ENCODE peak calls at places on chromosome 22, in five cellular contexts. F is activated CD4-positive, alpha-beta T cell treated with anti-CD3 and anti-CD28 coated beads, Interleukin-2, amount 50 U/mL, for 24 hours; H is spleen; X is nephron progenitor cell; C is NCI-H446 treated with DMSO at 0.1 percent for 48 hours. J is an unnamed sample.

GRCh38 chr22:35630387-35630793 is 13.3 kb upstream of the MB start:
- DNase-seq in F (no peak), H (peak), X (no peak), C (no peak), J (no peak)

GRCh38 chr22:42855726-42856125 is 1.3 kb downstream of the ARFGAP3 start:
- DNase-seq in F (no peak), H (peak), X (no peak), C (no peak), J (no peak)

GRCh38 chr22:27041745-27042144 is 384.4 kb downstream of the MIAT start:
- DNase-seq in F (no peak), H (no peak), X (peak), C (no peak), J (no peak)

GRCh38 chr22:41285441-41285819 is 557 bp downstream of the RANGAP1 start:
- DNase-seq in F (peak), H (peak), X (peak), C (no peak), J (peak)

GRCh38 chr22:49371325-49372110 is 456.2 kb downstream of the BRD1 start:
- DNase-seq in F (no peak), H (peak), X (no peak), C (no peak), J (no peak)

GRCh38 chr22:45103756-45104155 is 60.0 kb upstream of the NUP50 start:
- DNase-seq in F (no peak), H (no peak), X (no peak), C (no peak), J (no peak)

GRCh38 chr22:23402275-23403151 is 177.6 kb downstream of the IGLL1 start:
- DNase-seq in F (no peak), H (peak), X (peak), C (no peak), J (peak)

GRCh38 chr22:35838849-35839646 is 121.4 kb downstream of the APOL5 start:
- DNase-seq in F (no peak), H (no peak), X (peak), C (peak), J (peak)

GRCh38 chr22:33270596-33270995 is 212.4 kb upstream of the SYN3 start:
- DNase-seq in F (no peak), H (no peak), X (no peak), C (no peak), J (no peak)

GRCh38 chr22:38973289-38974169 is 8.6 kb upstream of the APOBEC3B start:
- DNase-seq in F (no peak), H (peak), X (peak), C (no peak), J (peak)

GRCh38 chr22:47089796-47090460 is 327.5 kb downstream of the TBC1D22A start:
- DNase-seq in F (no peak), H (no peak), X (no peak), C (no peak), J (no peak)

GRCh38 chr22:28112548-28113043 is 193.5 kb upstream of the PITPNB start:
- DNase-seq in F (no peak), H (no peak), X (peak), C (peak), J (peak)

GRCh38 chr22:22698263-22698750 is 53.9 kb downstream of the GGTLC2 start:
- DNase-seq in F (no peak), H (no peak), X (no peak), C (no peak), J (no peak)

GRCh38 chr22:30444632-30445437 is 19.3 kb downstream of the MTFP1 start:
- DNase-seq in F (peak), H (no peak), X (peak), C (peak), J (peak)

GRCh38 chr22:47020157-47020556 is 257.7 kb downstream of the TBC1D22A start:
- DNase-seq in F (no peak), H (no peak), X (no peak), C (no peak), J (no peak)

GRCh38 chr22:22752556-22753477 is 108.4 kb downstream of the GGTLC2 start:
- DNase-seq in F (no peak), H (no peak), X (no peak), C (no peak), J (peak)

GRCh38 chr22:36340621-36341020 is 47.1 kb downstream of the MYH9 start:
- DNase-seq in F (no peak), H (no peak), X (no peak), C (no peak), J (no peak)

GRCh38 chr22:38835888-38836301 is 7.9 kb downstream of the NPTXR start:
- DNase-seq in F (no peak), H (no peak), X (no peak), C (no peak), J (no peak)

GRCh38 chr22:20110359-20110985 is 5.4 kb upstream of the RANBP1 start:
- DNase-seq in F (no peak), H (peak), X (no peak), C (no peak), J (no peak)

GRCh38 chr22:30607939-30608338 is 965 bp downstream of the TCN2 start:
- DNase-seq in F (no peak), H (no peak), X (no peak), C (no peak), J (no peak)

GRCh38 chr22:19565921-19566598 is 41.9 kb upstream of the CLDN5 start:
- DNase-seq in F (no peak), H (no peak), X (no peak), C (no peak), J (no peak)

GRCh38 chr22:37254206-37254866 is 10.3 kb upstream of the RAC2 start:
- DNase-seq in F (no peak), H (peak), X (no peak), C (no peak), J (no peak)

GRCh38 chr22:22424210-22424800 is 84.2 kb downstream of the ZNF280B start:
- DNase-seq in F (no peak), H (no peak), X (no peak), C (no peak), J (no peak)

GRCh38 chr22:20624161-20624616 is 116.8 kb downstream of the MED15 start:
- DNase-seq in F (no peak), H (no peak), X (no peak), C (no peak), J (no peak)

GRCh38 chr22:20632082-20632481 is 124.7 kb downstream of the MED15 start:
- DNase-seq in F (no peak), H (no peak), X (no peak), C (no peak), J (no peak)

GRCh38 chr22:50599816-50600454 is 658 bp upstream of the MAPK8IP2 start:
- DNase-seq in F (peak), H (peak), X (peak), C (no peak), J (no peak)

GRCh38 chr22:35997438-35997837 is 31.2 kb downstream of the RBFOX2 start:
- DNase-seq in F (no peak), H (no peak), X (no peak), C (no peak), J (no peak)

GRCh38 chr22:20552450-20552894 is 45.1 kb downstream of the MED15 start:
- DNase-seq in F (no peak), H (peak), X (no peak), C (no peak), J (peak)